ENCODE peak calls at places on chromosomes 5 and 9, in four cellular contexts. S is HFFc6, U is EL, G is heart right ventricle. A is an unnamed sample.

GRCh38 chr9:133114451-133114885 is 6.6 kb downstream of the RALGDS start:
- DNase-seq in G (peak), U (peak), S (peak), A (no peak)

GRCh38 chr5:134494780-134495179 is 30.7 kb upstream of the JADE2 start:
- DNase-seq in G (no peak), U (no peak), S (no peak), A (no peak)

GRCh38 chr9:89664896-89665329 is 60.1 kb downstream of the GADD45G start:
- DNase-seq in G (no peak), U (no peak), S (no peak), A (no peak)

GRCh38 chr9:97507585-97507984 is 6.1 kb downstream of the TMOD1 start:
- DNase-seq in S (no peak), U (no peak), G (no peak), A (no peak)

GRCh38 chr5:171158581-171158980 is 150.5 kb upstream of the TLX3 start:
- DNase-seq in G (no peak), S (no peak), U (no peak), A (no peak)

GRCh38 chr9:98886691-98887229 is 56.9 kb upstream of the COL15A1 start:
- DNase-seq in G (no peak), U (no peak), S (no peak), A (no peak)

GRCh38 chr5:134224905-134225779 is 731 bp downstream of the PPP2CA start:
- DNase-seq in G (peak), S (peak), U (peak), A (peak)

GRCh38 chr5:31800351-31800750 is 161.4 kb downstream of the PDZD2 start:
- DNase-seq in S (no peak), U (no peak), G (no peak), A (no peak)

GRCh38 chr5:154141686-154142300 is 48.7 kb upstream of the GALNT10 start:
- DNase-seq in S (no peak), G (no peak), U (no peak), A (no peak)

GRCh38 chr9:112078432-112078831 is 96.7 kb downstream of the SUSD1 start:
- DNase-seq in G (no peak), S (no peak), U (no peak), A (no peak)

GRCh38 chr5:16550316-16550952 is 66.4 kb downstream of the RETREG1 start:
- DNase-seq in U (peak), G (no peak), S (peak), A (peak)

GRCh38 chr5:34552129-34552528 is 104.0 kb upstream of the RAI14 start:
- DNase-seq in S (no peak), G (no peak), U (no peak), A (no peak)

GRCh38 chr5:9776525-9776924 is 146.4 kb upstream of the TAS2R1 start:
- DNase-seq in S (peak), U (peak), G (no peak), A (peak)

GRCh38 chr9:127223810-127224177 is 40.8 kb upstream of the GARNL3 start:
- DNase-seq in U (no peak), S (no peak), G (no peak), A (no peak)

GRCh38 chr5:124706041-124706440 is 40.4 kb downstream of the ZNF608 start:
- DNase-seq in U (no peak), S (no peak), G (no peak), A (no peak)

GRCh38 chr5:97192580-97193421 is 9.8 kb upstream of the RIOK2 start:
- DNase-seq in U (peak), G (no peak), S (no peak), A (no peak)

GRCh38 chr5:115588640-115589039 is 13.6 kb downstream of the TICAM2 start:
- DNase-seq in S (no peak), U (no peak), G (no peak), A (no peak)

GRCh38 chr9:6904366-6904765 is 146.6 kb downstream of the KDM4C start:
- DNase-seq in S (no peak), U (no peak), G (no peak), A (no peak)

GRCh38 chr9:120931278-120932085 is 4.9 kb upstream of the TRAF1 start:
- DNase-seq in G (no peak), S (peak), U (peak), A (peak)

GRCh38 chr5:149605354-149605997 is 24.2 kb downstream of the ARHGEF37 start:
- DNase-seq in U (peak), G (no peak), S (peak), A (no peak)

GRCh38 chr5:57267796-57268195 is 93.9 kb downstream of the GPBP1 start:
- DNase-seq in U (no peak), S (no peak), G (no peak), A (no peak)

GRCh38 chr9:22116751-22117150 is 107.6 kb upstream of the CDKN2B start:
- DNase-seq in U (no peak), G (no peak), S (no peak), A (no peak)

GRCh38 chr5:168712280-168712924 is 133.2 kb upstream of the PANK3 start:
- DNase-seq in U (peak), G (no peak), S (peak), A (peak)

GRCh38 chr9:79969866-79970265 is 398.1 kb downstream of the TLE4 start:
- DNase-seq in U (no peak), G (no peak), S (no peak), A (no peak)

GRCh38 chr5:164998590-164998989 is 1493.2 kb downstream of the MAT2B start:
- DNase-seq in G (no peak), U (no peak), S (no peak), A (no peak)

GRCh38 chr5:179196420-179197079 is 136.4 kb downstream of the ZNF354C start:
- DNase-seq in U (no peak), S (no peak), G (no peak), A (no peak)

GRCh38 chr9:91811024-91811909 is 138.8 kb downstream of the ROR2 start:
- DNase-seq in S (no peak), G (no peak), U (no peak), A (no peak)

GRCh38 chr9:129333613-129333960 is 155.5 kb upstream of the IER5L start:
- DNase-seq in G (no peak), S (no peak), U (no peak), A (no peak)